ENCODE peak calls at places on chromosomes 7 and 10, in four cellular contexts. Y is AG09309; C is upper lobe of left lung; H is stimulated activated CD4-positive, alpha-beta T cell treated with anti-CD3 and anti-CD28 coated beads, Interleukin-15, amount 100 ng/mL, for 24 hours. E is an unnamed sample.

GRCh38 chr7:125173571-125173970 is 243.9 kb upstream of the POT1 start:
- DNase-seq in Y (no peak), C (no peak), H (no peak), E (no peak)

GRCh38 chr10:49398986-49399385 is 3.1 kb upstream of the DRGX start:
- DNase-seq in Y (no peak), C (no peak), H (no peak), E (no peak)

GRCh38 chr10:48526371-48526821 is 78.5 kb downstream of the ARHGAP22 start:
- DNase-seq in Y (peak), C (no peak), H (no peak), E (peak)

GRCh38 chr7:148020679-148021078 is 569.9 kb upstream of the C7orf33 start:
- DNase-seq in Y (no peak), C (no peak), H (no peak), E (no peak)

GRCh38 chr7:141262101-141262819 is 188.4 kb downstream of the TMEM178B start:
- DNase-seq in Y (no peak), C (no peak), H (no peak), E (no peak)

GRCh38 chr10:86899670-86900276 is 57.6 kb downstream of the MMRN2 start:
- DNase-seq in Y (no peak), C (peak), H (peak), E (no peak)

GRCh38 chr10:663466-663751 is 26.1 kb downstream of the DIP2C start:
- DNase-seq in Y (no peak), C (no peak), H (no peak), E (no peak)

GRCh38 chr10:132195366-132196075 is 8.8 kb downstream of the DPYSL4 start:
- DNase-seq in Y (no peak), C (no peak), H (no peak), E (no peak)

GRCh38 chr10:46248651-46249131 is 38.1 kb upstream of the ANTXRL start:
- DNase-seq in Y (no peak), C (peak), H (no peak), E (peak)

GRCh38 chr10:77738496-77739158 is 101.0 kb upstream of the KCNMA1 start:
- DNase-seq in Y (no peak), C (no peak), H (no peak), E (no peak)

GRCh38 chr7:43439631-43440401 is 143.1 kb upstream of the STK17A start:
- DNase-seq in Y (no peak), C (peak), H (peak), E (no peak)

GRCh38 chr7:32937344-32938174 is 19.7 kb upstream of the FKBP9 start:
- DNase-seq in Y (no peak), C (no peak), H (no peak), E (no peak)

GRCh38 chr7:137592232-137592896 is 248.8 kb upstream of the PTN start:
- DNase-seq in Y (peak), C (peak), H (peak), E (no peak)

GRCh38 chr10:103454026-103454425 is 1.9 kb upstream of the CALHM2 start:
- DNase-seq in Y (no peak), C (no peak), H (no peak), E (no peak)

GRCh38 chr10:112827951-112828350 is 122.1 kb upstream of the TCF7L2 start:
- DNase-seq in Y (no peak), C (no peak), H (no peak), E (no peak)

GRCh38 chr10:128367807-128368206 is 241.6 kb upstream of the MKI67 start:
- DNase-seq in Y (no peak), C (no peak), H (no peak), E (no peak)

GRCh38 chr7:98130959-98131358 is 24.3 kb downstream of the LMTK2 start:
- DNase-seq in Y (no peak), C (no peak), H (no peak), E (no peak)

GRCh38 chr10:113053881-113054280 is 103.8 kb downstream of the TCF7L2 start:
- DNase-seq in Y (no peak), C (no peak), H (no peak), E (no peak)

GRCh38 chr7:71193099-71193810 is 61.3 kb downstream of the GALNT17 start:
- DNase-seq in Y (no peak), C (no peak), H (no peak), E (no peak)

GRCh38 chr10:74880041-74880440 is 53.6 kb downstream of the KAT6B start:
- DNase-seq in Y (no peak), C (no peak), H (no peak), E (no peak)

GRCh38 chr7:36301914-36302771 is 87.5 kb upstream of the ANLN start:
- DNase-seq in Y (no peak), C (peak), H (no peak), E (peak)

GRCh38 chr7:141477866-141478265 is 73.3 kb upstream of the AGK start:
- DNase-seq in Y (no peak), C (no peak), H (no peak), E (no peak)

GRCh38 chr10:70528726-70529362 is 50.3 kb downstream of the PALD1 start:
- DNase-seq in Y (no peak), C (no peak), H (peak), E (no peak)

GRCh38 chr10:126062132-126063032 is 166.0 kb downstream of the FANK1 start:
- DNase-seq in Y (peak), C (peak), H (no peak), E (peak)

GRCh38 chr7:105210721-105211205 is 178.0 kb downstream of the SRPK2 start:
- DNase-seq in Y (no peak), C (no peak), H (no peak), E (no peak)

GRCh38 chr10:33352154-33352553 is 17.7 kb upstream of the NRP1 start:
- DNase-seq in Y (no peak), C (no peak), H (no peak), E (no peak)

GRCh38 chr7:93651603-93652159 is 77.2 kb upstream of the CALCR start:
- DNase-seq in Y (no peak), C (no peak), H (no peak), E (no peak)

GRCh38 chr7:55588976-55589604 is 16.8 kb upstream of the VOPP1 start:
- DNase-seq in Y (no peak), C (no peak), H (no peak), E (no peak)

GRCh38 chr7:150413640-150414081 is 34.5 kb downstream of the ZNF775 start:
- DNase-seq in Y (no peak), C (no peak), H (no peak), E (peak)

GRCh38 chr10:13990392-13990805 is 340.3 kb downstream of the FRMD4A start:
- DNase-seq in Y (no peak), C (no peak), H (no peak), E (no peak)

GRCh38 chr10:58152698-58153263 is 114.9 kb downstream of the IPMK start:
- DNase-seq in Y (no peak), C (peak), H (peak), E (no peak)

GRCh38 chr10:124213881-124214523 is 120.6 kb upstream of the CHST15 start:
- DNase-seq in Y (no peak), C (no peak), H (no peak), E (no peak)

E was measured in suprapubic skin.